ENCODE peak calls at places on chromosomes 7 and 10, in ten cellular contexts. M is CD8-positive, alpha-beta memory T cell; Z is SW480; N is GM18507; H is non-pigmented ciliary epithelial cell; G is foreskin fibroblast; B is activated T-helper 1 cell treated with Interleukin-2 at 50 U/mL for 16 hours; O is stimulated activated CD4-positive, alpha-beta T cell treated with anti-CD3 and anti-CD28 coated beads, Interleukin-1b, Interleukin-23, amount 100 ng/mL, for 4 hours; F is effector memory CD8-positive, alpha-beta T cell; R is GM04504. Q is an unnamed sample.

GRCh38 chr10:104650072-104650471 is 9.0 kb downstream of the SORCS3 start:
- DNase-seq in G (peak; percentile 17), R (no peak), O (no peak), N (no peak), H (no peak), B (no peak), M (no peak), Z (peak; percentile 30), F (no peak), Q (no peak)

GRCh38 chr7:158034571-158034970 is 553.1 kb downstream of the PTPRN2 start:
- DNase-seq in Z (no peak), H (no peak), M (no peak), F (no peak), N (no peak), O (no peak), B (no peak), R (no peak), G (no peak), Q (no peak)

GRCh38 chr10:18658301-18658991 is 785 bp upstream of the ARL5B start:
- DNase-seq in O (no peak), Z (no peak), N (no peak), B (no peak), H (no peak), F (no peak), G (peak; percentile 33), M (no peak), R (no peak), Q (no peak)

GRCh38 chr10:105207596-105207995 is 566.5 kb downstream of the SORCS3 start:
- DNase-seq in Z (no peak), F (no peak), M (no peak), R (no peak), G (no peak), B (no peak), N (no peak), H (no peak), O (no peak), Q (no peak)

GRCh38 chr10:132063432-132063831 is 2.3 kb upstream of the JAKMIP3 start:
- DNase-seq in F (no peak), M (no peak), H (no peak), Z (no peak), O (no peak), N (no peak), G (peak; percentile 5), R (no peak), B (no peak), Q (no peak)

GRCh38 chr10:132715791-132716680 is 69.9 kb downstream of the NKX6-2 start:
- DNase-seq in Z (no peak), M (no peak), N (no peak), F (no peak), H (no peak), B (no peak), O (no peak), G (no peak), R (no peak), Q (no peak)

GRCh38 chr7:120993011-120993574 is 4.6 kb downstream of the CPED1 start:
- DNase-seq in G (peak; percentile 66), Z (no peak), R (no peak), M (no peak), F (no peak), H (no peak), N (no peak), O (no peak), B (no peak), Q (no peak)

GRCh38 chr10:45180507-45180906 is 134.9 kb downstream of the OR13A1 start:
- DNase-seq in F (no peak), G (no peak), B (no peak), R (no peak), H (no peak), N (no peak), M (no peak), Z (no peak), O (no peak), Q (no peak)

GRCh38 chr10:5187852-5188251 is 2.9 kb upstream of the AKR1C8 start:
- DNase-seq in M (no peak), Z (no peak), G (no peak), F (no peak), O (no peak), H (no peak), R (no peak), N (no peak), B (no peak), Q (no peak)

GRCh38 chr7:5701085-5701914 is 80.2 kb downstream of the RNF216 start:
- DNase-seq in M (peak; percentile 67), R (no peak), H (no peak), G (no peak), B (peak; percentile 26), O (peak; percentile 31), N (no peak), Z (peak; percentile 26), F (peak; percentile 19), Q (no peak)

GRCh38 chr10:75398630-75399460 is 2.7 kb downstream of the ZNF503 start:
- DNase-seq in H (no peak), M (no peak), Z (no peak), G (peak; percentile 63), F (no peak), R (no peak), B (no peak), N (no peak), O (no peak), Q (no peak)

GRCh38 chr7:2138146-2138765 is 94.5 kb downstream of the MAD1L1 start:
- DNase-seq in Z (no peak), N (peak; percentile 18), H (no peak), B (peak; percentile 10), F (peak; percentile 35), O (peak; percentile 26), G (no peak), R (no peak), M (peak; percentile 75), Q (no peak)

GRCh38 chr7:1494866-1495563 is 9.2 kb downstream of the INTS1 start:
- DNase-seq in R (no peak), G (no peak), H (no peak), Z (no peak), O (no peak), B (no peak), N (no peak), F (no peak), M (no peak), Q (no peak)

GRCh38 chr10:88114368-88114767 is 250.9 kb downstream of the PTEN start:
- DNase-seq in H (no peak), O (no peak), Z (peak; percentile 40), N (no peak), B (no peak), G (peak; percentile 28), F (no peak), R (no peak), M (no peak), Q (peak; percentile 57)

GRCh38 chr7:8201846-8202441 is 60.0 kb downstream of the ICA1 start:
- DNase-seq in R (no peak), H (no peak), O (no peak), F (no peak), B (no peak), N (no peak), G (no peak), Z (no peak), M (no peak), Q (no peak)

GRCh38 chr7:141704741-141705140 is 2.8 kb upstream of the DENND11 start:
- DNase-seq in Z (no peak), R (no peak), M (no peak), O (no peak), H (no peak), F (no peak), N (no peak), B (no peak), G (peak; percentile 52), Q (no peak)

GRCh38 chr10:52706347-52707070 is 66.1 kb downstream of the MBL2 start:
- DNase-seq in G (no peak), B (no peak), F (no peak), R (no peak), M (no peak), N (no peak), H (no peak), Z (no peak), O (no peak), Q (no peak)

GRCh38 chr7:128137096-128137655 is 103.9 kb upstream of the LEP start:
- DNase-seq in Z (peak; percentile 60), O (no peak), M (no peak), R (peak; percentile 49), N (no peak), B (no peak), H (no peak), G (peak; percentile 79), F (no peak), Q (peak; percentile 37)

GRCh38 chr7:69935107-69935506 is 336.8 kb downstream of the AUTS2 start:
- DNase-seq in G (no peak), N (no peak), M (no peak), O (no peak), Z (no peak), H (no peak), F (no peak), R (no peak), B (no peak), Q (no peak)

GRCh38 chr7:107463139-107464078 is 6.4 kb upstream of the GPR22 start:
- DNase-seq in B (peak; percentile 4), F (peak; percentile 14), R (peak; percentile 51), N (no peak), H (peak; percentile 35), G (peak; percentile 84), Z (peak; percentile 87), M (peak; percentile 43), O (peak; percentile 15), Q (peak; percentile 15)

GRCh38 chr10:95860486-95861040 is 47.2 kb upstream of the CC2D2B start:
- DNase-seq in R (no peak), G (peak; percentile 64), Z (no peak), O (no peak), M (no peak), B (no peak), F (no peak), N (no peak), H (no peak), Q (no peak)

GRCh38 chr7:29370531-29371314 is 176.1 kb downstream of the CHN2 start:
- DNase-seq in G (peak; percentile 2), O (no peak), M (no peak), F (no peak), N (no peak), Z (peak; percentile 74), R (no peak), H (peak; percentile 3), B (no peak), Q (no peak)